ENCODE peak calls at places on chromosomes 16 and 17, in five cellular contexts. Z is sciatic nerve, I is T-helper 2 cell, N is activated T-helper 1 cell treated with Interleukin-2 at 50 U/mL for 16 hours, H is AG09309. K is an unnamed sample.

GRCh38 chr17:9427460-9428315 is 147.9 kb downstream of the STX8 start:
- DNase-seq in I (no peak), Z (no peak), N (no peak), H (no peak), K (no peak)

GRCh38 chr16:2149630-2150417 is 1.4 kb downstream of the RAB26 start:
- DNase-seq in Z (no peak), I (no peak), H (no peak), N (no peak), K (no peak)

GRCh38 chr17:32349503-32349853 is 479 bp upstream of the ZNF207 start:
- DNase-seq in H (no peak), I (no peak), N (no peak), Z (no peak), K (peak)

GRCh38 chr17:48577946-48578615 is at the start of gene HOXB4:
- DNase-seq in I (peak), N (peak), Z (peak), H (no peak), K (peak)

GRCh38 chr16:85347213-85347591 is 234.9 kb upstream of the CIBAR2 start:
- DNase-seq in N (no peak), H (no peak), Z (no peak), I (no peak), K (peak)

GRCh38 chr16:75289189-75289588 is 37.8 kb upstream of the BCAR1 start:
- DNase-seq in H (no peak), N (no peak), Z (no peak), I (no peak), K (no peak)

GRCh38 chr17:59028328-59028727 is 78.4 kb downstream of the TRIM37 start:
- DNase-seq in H (no peak), I (no peak), Z (no peak), N (no peak), K (no peak)

GRCh38 chr17:20213429-20213828 is 204.3 kb downstream of the SPECC1 start:
- DNase-seq in Z (no peak), H (no peak), N (no peak), I (no peak), K (no peak)

GRCh38 chr17:77811521-77811920 is 147.0 kb upstream of the TNRC6C start:
- DNase-seq in N (no peak), Z (no peak), H (no peak), I (no peak), K (no peak)

K was measured in amniotic epithelial cell.